ENCODE peak calls at places on chromosomes 13 and 19, in six cellular contexts. B is cardiac fibroblast; D is bronchial epithelial cell; L is naive thymus-derived CD4-positive, alpha-beta T cell; E is tibial nerve; F is HFF-Myc. V is an unnamed sample.

GRCh38 chr13:74586839-74587238 is 452.6 kb upstream of the KLF12 start:
- DNase-seq in F (no peak), E (no peak), B (peak; percentile 31), L (no peak), D (no peak), V (no peak)

GRCh38 chr19:1956868-1957492 is 16.0 kb downstream of the CSNK1G2 start:
- DNase-seq in F (no peak), B (no peak), L (no peak), E (no peak), D (no peak), V (no peak)

GRCh38 chr19:36169084-36169760 is 17.0 kb upstream of the COX7A1 start:
- DNase-seq in B (no peak), F (no peak), E (no peak), D (no peak), L (no peak), V (no peak)

GRCh38 chr19:44609219-44609618 is 4.1 kb upstream of the IGSF23 start:
- DNase-seq in L (no peak), B (no peak), E (no peak), F (no peak), D (no peak), V (no peak)

GRCh38 chr13:75132800-75133695 is 348.9 kb downstream of the TBC1D4 start:
- DNase-seq in F (no peak), D (no peak), B (no peak), E (no peak), L (no peak), V (peak; percentile 54)

GRCh38 chr19:34363094-34363493 is 1.9 kb upstream of the GPI start:
- DNase-seq in E (no peak), L (no peak), F (no peak), B (no peak), D (no peak), V (no peak)

GRCh38 chr19:3459322-3459881 is 20.9 kb downstream of the SMIM24 start:
- DNase-seq in E (peak; percentile 83), L (no peak), D (no peak), F (peak; percentile 31), B (peak; percentile 93), V (peak; percentile 40)

GRCh38 chr19:4057913-4058695 is 8.6 kb downstream of the ZBTB7A start:
- DNase-seq in L (no peak), E (peak; percentile 80), F (peak; percentile 68), B (peak; percentile 93), D (peak; percentile 77), V (peak; percentile 87)

GRCh38 chr19:32416749-32417469 is 11.3 kb downstream of the DPY19L3 start:
- DNase-seq in E (no peak), F (no peak), D (no peak), L (no peak), B (peak; percentile 18), V (no peak)

GRCh38 chr13:99269627-99270252 is 11.6 kb upstream of the GPR18 start:
- DNase-seq in E (no peak), B (peak; percentile 79), D (peak; percentile 53), L (peak; percentile 71), F (no peak), V (peak; percentile 35)

GRCh38 chr19:48920949-48921348 is 12.6 kb upstream of the DHDH start:
- DNase-seq in L (no peak), E (no peak), D (no peak), B (no peak), F (no peak), V (no peak)

GRCh38 chr13:82800391-82800790 is 1081.9 kb downstream of the SLITRK1 start:
- DNase-seq in B (no peak), L (no peak), D (no peak), F (no peak), E (no peak), V (no peak)

GRCh38 chr19:44202470-44202869 is 9.9 kb upstream of the ZNF227 start:
- DNase-seq in B (peak; percentile 84), E (no peak), F (no peak), L (no peak), D (peak; percentile 37), V (peak; percentile 22)

GRCh38 chr19:56404705-56405056 is 549 bp downstream of the ZNF583 start:
- DNase-seq in E (no peak), F (no peak), L (no peak), D (no peak), B (peak; percentile 13), V (no peak)

GRCh38 chr19:50823389-50824042 is at the start of gene KLK1:
- DNase-seq in B (no peak), D (no peak), L (no peak), F (no peak), E (no peak), V (no peak)

GRCh38 chr13:71602327-71602726 is 264.7 kb downstream of the DACH1 start:
- DNase-seq in D (no peak), B (no peak), E (no peak), L (no peak), F (no peak), V (no peak)

GRCh38 chr19:5718579-5719273 is 1.2 kb downstream of the LONP1 start:
- DNase-seq in D (peak; percentile 78), B (peak; percentile 89), L (no peak), E (no peak), F (no peak), V (peak; percentile 66)

DNA sequence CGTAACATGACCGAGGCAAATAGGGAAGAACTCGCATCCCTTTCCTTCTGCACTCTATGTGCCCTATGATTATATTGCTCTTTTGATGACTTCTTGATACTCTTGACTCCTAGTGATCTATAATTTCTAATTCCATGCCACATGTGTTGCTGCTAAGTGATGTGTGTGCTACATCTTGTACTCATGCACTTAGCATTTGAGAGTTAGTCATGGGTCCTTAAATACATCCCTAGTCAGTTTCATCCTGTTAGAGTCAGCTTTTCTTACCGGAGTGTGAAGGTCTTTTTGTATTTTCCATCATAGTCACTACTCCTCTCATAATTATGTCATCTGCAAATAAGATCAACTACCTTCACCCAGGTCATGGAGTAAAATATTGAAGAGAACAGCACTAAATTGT is 30.3 kb downstream of the RXFP2 start:
- DNase-seq in B (peak; percentile 40), E (no peak), L (no peak), D (no peak), F (no peak), V (no peak)
- H3K4me3 ChIP-seq in B (no peak overlapping the region), E (no peak overlapping the region), L (no peak overlapping the region), D (no peak overlapping the region), F (no peak overlapping the region), V (no peak overlapping the region)

GRCh38 chr13:48220592-48221300 is 12.3 kb upstream of the ITM2B start:
- DNase-seq in B (no peak), D (no peak), E (no peak), L (peak; percentile 40), F (no peak), V (no peak)

GRCh38 chr13:48222358-48223015 is 10.5 kb upstream of the ITM2B start:
- DNase-seq in L (no peak), B (peak; percentile 85), D (peak; percentile 72), E (peak; percentile 37), F (no peak), V (peak; percentile 35)

GRCh38 chr13:48221301-48222190 is 11.5 kb upstream of the ITM2B start:
- DNase-seq in L (peak; percentile 52), F (no peak), E (no peak), B (peak; percentile 30), D (no peak), V (no peak)

DNA sequence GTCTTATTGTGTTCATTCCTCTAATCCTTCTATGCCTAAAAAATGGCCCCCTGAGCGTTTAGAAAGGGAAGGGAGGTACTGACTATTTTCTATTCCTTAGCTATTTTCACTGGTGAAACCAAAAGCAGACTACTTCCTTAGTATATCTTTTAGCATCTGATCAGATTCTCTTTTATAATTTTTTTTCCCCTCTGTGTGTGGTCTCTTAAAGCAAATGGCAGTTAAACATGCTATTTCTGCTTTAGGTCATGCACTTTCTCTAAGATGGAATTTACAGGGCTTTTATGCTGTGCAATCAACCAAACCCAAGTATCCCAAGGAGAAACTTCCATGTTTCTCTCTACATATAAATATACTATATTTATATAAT is 10.0 kb upstream of the ITM2B start:
- DNase-seq in E (no peak), D (no peak), L (no peak), B (no peak), F (no peak), V (no peak)
- H3K4me3 ChIP-seq in E (peak overlapping the region; percentile 2), D (no peak overlapping the region), L (peak overlapping the region; percentile 9), B (peak overlapping the region; percentile 49), F (no peak overlapping the region), V (no peak overlapping the region)

GRCh38 chr13:111604087-111604486 is 283.6 kb downstream of the TEX29 start:
- DNase-seq in B (no peak), L (no peak), D (no peak), E (no peak), F (no peak), V (no peak)
- H3K4me3 ChIP-seq in B (no peak overlapping the region), L (no peak overlapping the region), D (no peak overlapping the region), E (no peak overlapping the region), F (no peak overlapping the region), V (no peak overlapping the region)

GRCh38 chr19:38304866-38305429 is 897 bp downstream of the C19orf33 start:
- DNase-seq in L (no peak), E (peak; percentile 51), F (no peak), D (peak; percentile 83), B (no peak), V (peak; percentile 70)
- H3K4me3 ChIP-seq in L (no peak overlapping the region), E (no peak overlapping the region), F (no peak overlapping the region), D (peak overlapping the region; percentile 85), B (no peak overlapping the region), V (peak overlapping the region; percentile 79)

GRCh38 chr19:30865481-30865880 is 483.8 kb downstream of the TSHZ3 start:
- DNase-seq in F (no peak), B (no peak), D (no peak), L (no peak), E (no peak), V (no peak)

GRCh38 chr19:30861896-30862295 is 487.3 kb downstream of the TSHZ3 start:
- DNase-seq in L (no peak), F (no peak), D (no peak), B (no peak), E (no peak), V (no peak)

GRCh38 chr19:30862876-30863275 is 486.4 kb downstream of the TSHZ3 start:
- DNase-seq in D (no peak), F (no peak), B (no peak), E (no peak), L (no peak), V (no peak)

GRCh38 chr19:30864460-30865215 is 484.6 kb downstream of the TSHZ3 start:
- DNase-seq in E (no peak), B (no peak), F (no peak), L (no peak), D (no peak), V (no peak)
- H3K4me3 ChIP-seq in E (no peak overlapping the region), B (no peak overlapping the region), F (no peak overlapping the region), L (no peak overlapping the region), D (no peak overlapping the region), V (no peak overlapping the region)

GRCh38 chr13:36130168-36130541 is 1.0 kb downstream of the DCLK1 start:
- DNase-seq in B (no peak), L (no peak), F (no peak), D (no peak), E (no peak), V (no peak)
- H3K4me3 ChIP-seq in B (peak overlapping the region; percentile 54), L (no peak overlapping the region), F (no peak overlapping the region), D (no peak overlapping the region), E (peak overlapping the region; percentile 46), V (no peak overlapping the region)

V was measured in mammary epithelial cell.